ENCODE peak calls at places on chromosome 14, in four cellular contexts. Y is A549, J is H1, E is K562. Z is an unnamed sample.

GRCh38 chr14:21059842-21060589 is 2.4 kb downstream of the RNASE8 start:
- DNase-seq in Y (no peak), J (no peak), E (no peak), Z (no peak)

GRCh38 chr14:104388631-104389325 is 190.8 kb upstream of the C14orf180 start:
- DNase-seq in Y (no peak), J (no peak), E (no peak), Z (no peak)

GRCh38 chr14:72924332-72924731 is 1.9 kb upstream of the DCAF4 start:
- DNase-seq in Y (peak), J (no peak), E (peak), Z (peak)

GRCh38 chr14:54549862-54550261 is 17.1 kb upstream of the SAMD4A start:
- DNase-seq in Y (no peak), J (no peak), E (no peak), Z (no peak)

GRCh38 chr14:66104486-66104885 is 381.7 kb upstream of the CCDC196 start:
- DNase-seq in Y (no peak), J (no peak), E (no peak), Z (no peak)

GRCh38 chr14:101516401-101516800 is 44.9 kb upstream of the DIO3 start:
- DNase-seq in Y (no peak), J (no peak), E (no peak), Z (no peak)

GRCh38 chr14:24366664-24367505 is 1.1 kb upstream of the NFATC4 start:
- DNase-seq in Y (peak), J (no peak), E (peak), Z (peak)

GRCh38 chr14:71533396-71533795 is 398.8 kb upstream of the RGS6 start:
- DNase-seq in Y (no peak), J (no peak), E (no peak), Z (no peak)

GRCh38 chr14:90674716-90675115 is 141.5 kb downstream of the TTC7B start:
- DNase-seq in Y (no peak), J (no peak), E (no peak), Z (no peak)

GRCh38 chr14:59582845-59583509 is 6.4 kb upstream of the CCDC175 start:
- DNase-seq in Y (no peak), J (no peak), E (peak), Z (no peak)

GRCh38 chr14:65035049-65035448 is 48.4 kb downstream of the FNTB start:
- DNase-seq in Y (no peak), J (no peak), E (no peak), Z (no peak)

GRCh38 chr14:55813635-55814034 is 233.6 kb downstream of the KTN1 start:
- DNase-seq in Y (no peak), J (no peak), E (no peak), Z (no peak)

GRCh38 chr14:105019861-105020814 is 745 bp downstream of the CDCA4 start:
- DNase-seq in Y (peak), J (no peak), E (peak), Z (no peak)

GRCh38 chr14:102117852-102118251 is 21.8 kb upstream of the WDR20 start:
- DNase-seq in Y (no peak), J (no peak), E (no peak), Z (no peak)

GRCh38 chr14:60166144-60166543 is 946 bp upstream of the DHRS7 start:
- DNase-seq in Y (no peak), J (no peak), E (no peak), Z (no peak)

GRCh38 chr14:57462551-57462950 is 31.1 kb downstream of the CCDC198 start:
- DNase-seq in Y (peak), J (no peak), E (no peak), Z (no peak)

GRCh38 chr14:52286659-52287649 is 19.5 kb downstream of the PTGDR start:
- DNase-seq in Y (no peak), J (no peak), E (no peak), Z (no peak)

GRCh38 chr14:90517431-90517841 is 120.6 kb downstream of the CALM1 start:
- DNase-seq in Y (no peak), J (no peak), E (no peak), Z (peak)

GRCh38 chr14:61608245-61609142 is 86.8 kb upstream of the HIF1A start:
- DNase-seq in Y (no peak), J (no peak), E (no peak), Z (peak)

GRCh38 chr14:65006251-65006721 is 19.6 kb downstream of the FNTB start:
- DNase-seq in Y (no peak), J (no peak), E (peak), Z (no peak)

GRCh38 chr14:44564908-44565307 is 57.8 kb upstream of the FSCB start:
- DNase-seq in Y (no peak), J (no peak), E (no peak), Z (no peak)

GRCh38 chr14:54555651-54556050 is 11.3 kb upstream of the SAMD4A start:
- DNase-seq in Y (peak), J (no peak), E (no peak), Z (no peak)

GRCh38 chr14:21075719-21076437 is 5.8 kb downstream of the ARHGEF40 start:
- DNase-seq in Y (no peak), J (no peak), E (no peak), Z (no peak)

GRCh38 chr14:21712039-21712438 is 38.4 kb upstream of the OR4E1 start:
- DNase-seq in Y (no peak), J (no peak), E (no peak), Z (no peak)

GRCh38 chr14:57464013-57464730 is 29.5 kb downstream of the CCDC198 start:
- DNase-seq in Y (peak), J (no peak), E (no peak), Z (no peak)

GRCh38 chr14:105528859-105529505 is 2.6 kb downstream of the TMEM121 start:
- DNase-seq in Y (no peak), J (no peak), E (no peak), Z (no peak)

GRCh38 chr14:102541771-102542170 is 32.2 kb upstream of the ANKRD9 start:
- DNase-seq in Y (no peak), J (no peak), E (no peak), Z (no peak)

GRCh38 chr14:32137313-32137712 is 60.2 kb downstream of the ARHGAP5 start:
- DNase-seq in Y (no peak), J (no peak), E (no peak), Z (no peak)

GRCh38 chr14:103960457-103960856 is 18.1 kb upstream of the RD3L start:
- DNase-seq in Y (no peak), J (no peak), E (no peak), Z (no peak)

GRCh38 chr14:86321151-86321550 is 791.2 kb downstream of the FLRT2 start:
- DNase-seq in Y (no peak), J (no peak), E (no peak), Z (no peak)

DNA sequence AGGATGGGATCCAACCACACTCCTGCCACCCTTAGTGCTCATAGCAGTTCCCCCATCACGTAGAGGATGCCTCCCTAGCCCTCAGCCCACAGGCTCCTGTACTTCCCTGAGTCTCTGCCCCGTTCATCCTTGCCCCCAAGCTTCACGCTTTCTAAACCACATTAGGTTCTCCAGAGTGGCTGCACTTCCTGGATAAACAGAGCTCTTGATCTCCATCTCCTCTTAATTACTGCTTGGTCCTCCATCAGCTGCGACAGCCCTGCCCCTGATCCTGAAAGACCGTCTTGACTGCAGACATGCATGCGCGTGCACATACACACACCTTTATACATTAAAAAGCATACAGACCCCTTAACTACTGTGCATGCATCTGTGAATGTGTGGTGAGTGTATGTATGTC is 530.0 kb downstream of the BCL11B start:
- DNase-seq in Y (no peak), J (no peak), E (no peak), Z (no peak)
- TF ChIP-seq RNF2 in Y (no peak), J (no peak), E (no peak), Z (no peak)

GRCh38 chr14:75224561-75224960 is 48.1 kb upstream of the TMED10 start:
- DNase-seq in Y (no peak), J (no peak), E (no peak), Z (no peak)

GRCh38 chr14:75220097-75220496 is 43.7 kb upstream of the TMED10 start:
- DNase-seq in Y (no peak), J (no peak), E (no peak), Z (no peak)

GRCh38 chr14:75221797-75222196 is 45.4 kb upstream of the TMED10 start:
- DNase-seq in Y (no peak), J (no peak), E (no peak), Z (no peak)

GRCh38 chr14:75223664-75224154 is 47.3 kb upstream of the TMED10 start:
- DNase-seq in Y (no peak), J (no peak), E (no peak), Z (no peak)

DNA sequence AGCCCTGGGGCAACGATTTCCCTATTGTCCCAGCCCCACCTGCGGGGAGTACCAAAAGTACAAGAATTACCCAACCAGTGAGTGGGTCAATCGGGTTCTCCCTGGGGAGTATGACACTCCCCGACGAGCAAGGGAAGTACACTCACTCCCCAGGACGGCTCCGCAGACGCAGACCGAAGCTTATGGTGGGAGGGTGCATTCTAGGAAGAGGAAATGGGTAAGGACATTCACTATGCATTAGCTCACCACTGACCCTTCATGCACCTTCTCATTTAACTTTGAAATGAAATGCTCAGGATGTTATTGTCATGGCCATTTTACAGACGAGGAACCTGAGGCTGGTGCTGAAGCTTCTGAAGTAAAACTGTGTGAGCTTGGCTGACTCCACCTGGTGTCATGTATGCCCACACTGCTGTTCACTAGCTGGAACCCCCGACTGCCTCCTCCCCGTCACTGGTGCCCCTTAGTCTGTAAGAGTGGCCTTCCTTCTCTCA is 45.8 kb upstream of the TMED10 start:
- DNase-seq in Y (no peak), J (peak), E (peak), Z (no peak)
- TF ChIP-seq RNF2 in Y (no peak), J (no peak), E (no peak), Z (no peak)

GRCh38 chr14:68199465-68200145 is 380.0 kb downstream of the RAD51B start:
- DNase-seq in Y (no peak), J (peak), E (no peak), Z (no peak)
- TF ChIP-seq RNF2 in Y (no peak), J (no peak), E (no peak), Z (no peak)

GRCh38 chr14:67487332-67487731 is 1.2 kb downstream of the TMEM229B start:
- DNase-seq in Y (no peak), J (no peak), E (no peak), Z (no peak)

GRCh38 chr14:67486890-67487289 is 1.6 kb downstream of the TMEM229B start:
- DNase-seq in Y (no peak), J (no peak), E (no peak), Z (no peak)

GRCh38 chr14:67485501-67486095 is 2.9 kb downstream of the TMEM229B start:
- DNase-seq in Y (no peak), J (no peak), E (peak), Z (no peak)

GRCh38 chr14:67490201-67490600 is 1.7 kb upstream of the TMEM229B start:
- DNase-seq in Y (no peak), J (no peak), E (no peak), Z (no peak)

DNA sequence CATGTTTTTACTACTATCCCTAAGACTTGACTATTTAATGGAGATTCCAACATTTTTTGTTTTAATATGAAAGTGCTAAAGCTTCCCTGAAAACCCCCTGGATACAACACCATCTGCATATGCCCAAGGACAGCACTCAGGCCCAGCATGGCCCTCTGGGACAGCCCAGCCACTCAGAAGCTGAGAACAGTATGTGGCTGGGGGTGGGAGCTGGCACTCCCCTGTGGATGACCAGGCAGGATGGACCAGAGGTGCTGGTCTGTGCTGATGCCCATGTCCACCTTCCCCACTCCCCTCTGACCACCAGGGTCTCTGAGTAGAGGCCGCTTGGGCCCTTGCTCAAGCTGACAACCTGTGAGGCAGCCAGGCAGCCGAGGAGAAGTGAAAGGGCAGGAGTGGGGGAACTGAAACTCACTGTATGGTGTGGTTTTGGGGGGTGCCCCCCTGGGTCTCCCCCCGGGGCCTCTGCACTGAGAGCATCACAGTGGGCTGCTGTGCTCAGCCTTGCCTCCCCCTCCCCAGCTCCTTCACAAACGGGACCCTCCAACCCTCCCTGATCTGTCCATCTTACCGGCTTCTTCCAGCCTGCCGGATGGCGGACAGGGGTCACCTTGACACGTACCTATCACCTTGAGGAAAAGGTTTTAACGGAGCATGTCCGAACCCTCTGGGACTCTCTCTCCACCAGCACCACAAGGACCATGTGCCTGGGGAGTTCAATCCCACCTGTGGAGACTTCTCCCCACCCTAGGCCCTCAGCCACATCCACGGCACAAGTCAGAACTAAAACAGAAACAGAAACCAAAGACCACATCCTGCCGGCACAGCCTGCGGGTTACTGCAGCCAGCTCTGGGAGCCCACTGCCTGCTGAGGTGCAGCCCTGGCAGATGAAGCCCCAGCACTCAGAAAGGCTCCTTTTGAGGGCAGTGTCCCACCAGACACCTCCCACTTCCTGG is at the start of gene TMEM229B:
- DNase-seq in Y (no peak), J (no peak), E (no peak), Z (no peak)
- TF ChIP-seq RNF2 in Y (no peak), J (no peak), E (no peak), Z (no peak)

GRCh38 chr14:23301288-23301968 is 1.2 kb downstream of the PPP1R3E start:
- DNase-seq in Y (peak), J (peak), E (peak), Z (peak)

GRCh38 chr14:23299986-23300686 is 2.5 kb downstream of the PPP1R3E start:
- DNase-seq in Y (no peak), J (no peak), E (no peak), Z (no peak)

GRCh38 chr14:23301969-23302289 is 730 bp downstream of the PPP1R3E start:
- DNase-seq in Y (no peak), J (no peak), E (no peak), Z (no peak)

GRCh38 chr14:23299558-23299957 is 3.1 kb downstream of the PPP1R3E start:
- DNase-seq in Y (peak), J (no peak), E (peak), Z (peak)

GRCh38 chr14:23300687-23301223 is 1.9 kb downstream of the PPP1R3E start:
- DNase-seq in Y (no peak), J (no peak), E (peak), Z (peak)
- TF ChIP-seq RNF2 in Y (no peak), J (no peak), E (no peak), Z (no peak)